ENCODE peak calls at places on chromosome 18, in five cellular contexts. One of them, this sample, is unnamed.

GRCh38 chr18:38747153-38747552 is 1181.6 kb upstream of the CELF4 start:
- DNase-seq in NCI-H1436: no peak
- DNase-seq in endothelial cell: no peak
- DNase-seq in EL: no peak
- DNase-seq in A172: no peak
- DNase-seq in this sample: no peak

GRCh38 chr18:26051845-26052244 is 38.6 kb downstream of the SS18 start:
- DNase-seq in NCI-H1436: no peak
- DNase-seq in endothelial cell: no peak
- DNase-seq in EL: no peak
- DNase-seq in A172: no peak
- DNase-seq in this sample: no peak

GRCh38 chr18:9834551-9834950 is 51.2 kb upstream of the TXNDC2 start:
- DNase-seq in NCI-H1436: no peak
- DNase-seq in endothelial cell: no peak
- DNase-seq in EL: no peak
- DNase-seq in A172: no peak
- DNase-seq in this sample: no peak

GRCh38 chr18:9779630-9780029 is 71.5 kb downstream of the RAB31 start:
- DNase-seq in NCI-H1436: no peak
- DNase-seq in endothelial cell: no peak
- DNase-seq in EL: no peak
- DNase-seq in A172: no peak
- DNase-seq in this sample: no peak

GRCh38 chr18:62200121-62200914 is 13.3 kb downstream of the RELCH start:
- DNase-seq in NCI-H1436: no peak
- DNase-seq in endothelial cell: no peak
- DNase-seq in EL: no peak
- DNase-seq in A172: no peak
- DNase-seq in this sample: no peak

GRCh38 chr18:26367425-26367824 is 141.2 kb downstream of the TAF4B start:
- DNase-seq in NCI-H1436: no peak
- DNase-seq in endothelial cell: no peak
- DNase-seq in EL: no peak
- DNase-seq in A172: no peak
- DNase-seq in this sample: no peak

GRCh38 chr18:3071676-3072075 is 58.7 kb upstream of the LPIN2 start:
- DNase-seq in NCI-H1436: no peak
- DNase-seq in endothelial cell: no peak
- DNase-seq in EL: no peak
- DNase-seq in A172: no peak
- DNase-seq in this sample: no peak

GRCh38 chr18:8890957-8891464 is 185.7 kb downstream of the MTCL1 start:
- DNase-seq in NCI-H1436: no peak
- DNase-seq in endothelial cell: no peak
- DNase-seq in EL: peak; percentile 99
- DNase-seq in A172: peak; percentile 100
- DNase-seq in this sample: no peak

GRCh38 chr18:32386466-32386865 is 84.2 kb downstream of the GAREM1 start:
- DNase-seq in NCI-H1436: no peak
- DNase-seq in endothelial cell: no peak
- DNase-seq in EL: no peak
- DNase-seq in A172: no peak
- DNase-seq in this sample: no peak

GRCh38 chr18:31634331-31634713 is 42.6 kb downstream of the TTR start:
- DNase-seq in NCI-H1436: no peak
- DNase-seq in endothelial cell: no peak
- DNase-seq in EL: no peak
- DNase-seq in A172: no peak
- DNase-seq in this sample: no peak

GRCh38 chr18:10893761-10894160 is 255.6 kb downstream of the PIEZO2 start:
- DNase-seq in NCI-H1436: no peak
- DNase-seq in endothelial cell: no peak
- DNase-seq in EL: no peak
- DNase-seq in A172: no peak
- DNase-seq in this sample: no peak

GRCh38 chr18:67519582-67519981 is 3.1 kb upstream of the DSEL start:
- DNase-seq in NCI-H1436: peak; percentile 12
- DNase-seq in endothelial cell: no peak
- DNase-seq in EL: peak; percentile 16
- DNase-seq in A172: no peak
- DNase-seq in this sample: no peak

GRCh38 chr18:79971211-79971952 is 6.9 kb downstream of the HSBP1L1 start:
- DNase-seq in NCI-H1436: no peak
- DNase-seq in endothelial cell: no peak
- DNase-seq in EL: no peak
- DNase-seq in A172: no peak
- DNase-seq in this sample: no peak

GRCh38 chr18:25503567-25504081 is 151.7 kb upstream of the ZNF521 start:
- DNase-seq in NCI-H1436: no peak
- DNase-seq in endothelial cell: peak; percentile 29
- DNase-seq in EL: peak; percentile 71
- DNase-seq in A172: no peak
- DNase-seq in this sample: no peak

GRCh38 chr18:77653792-77654191 is 404.1 kb downstream of the GALR1 start:
- DNase-seq in NCI-H1436: no peak
- DNase-seq in endothelial cell: no peak
- DNase-seq in EL: no peak
- DNase-seq in A172: no peak
- DNase-seq in this sample: no peak

GRCh38 chr18:68454511-68455228 is 260.2 kb downstream of the TMX3 start:
- DNase-seq in NCI-H1436: no peak
- DNase-seq in endothelial cell: no peak
- DNase-seq in EL: peak; percentile 77
- DNase-seq in A172: no peak
- DNase-seq in this sample: no peak

GRCh38 chr18:79203017-79203605 is 133.9 kb downstream of the ATP9B start:
- DNase-seq in NCI-H1436: no peak
- DNase-seq in endothelial cell: no peak
- DNase-seq in EL: peak; percentile 6
- DNase-seq in A172: peak; percentile 46
- DNase-seq in this sample: no peak

GRCh38 chr18:2881490-2882195 is 34.8 kb downstream of the EMILIN2 start:
- DNase-seq in NCI-H1436: no peak
- DNase-seq in endothelial cell: no peak
- DNase-seq in EL: peak; percentile 88
- DNase-seq in A172: no peak
- DNase-seq in this sample: no peak

GRCh38 chr18:23487738-23488625 is 15.3 kb upstream of the RMC1 start:
- DNase-seq in NCI-H1436: no peak
- DNase-seq in endothelial cell: no peak
- DNase-seq in EL: no peak
- DNase-seq in A172: peak; percentile 28
- DNase-seq in this sample: no peak

GRCh38 chr18:48874701-48875162 is 76.0 kb downstream of the SMAD7 start:
- DNase-seq in NCI-H1436: no peak
- DNase-seq in endothelial cell: no peak
- DNase-seq in EL: no peak
- DNase-seq in A172: no peak
- DNase-seq in this sample: no peak

GRCh38 chr18:48866028-48866733 is 84.6 kb downstream of the SMAD7 start:
- DNase-seq in NCI-H1436: peak; percentile 53
- DNase-seq in endothelial cell: no peak
- DNase-seq in EL: peak; percentile 57
- DNase-seq in A172: no peak
- DNase-seq in this sample: peak; percentile 79

GRCh38 chr18:68221116-68221724 is 493.7 kb downstream of the TMX3 start:
- DNase-seq in NCI-H1436: no peak
- DNase-seq in endothelial cell: no peak
- DNase-seq in EL: peak; percentile 9
- DNase-seq in A172: no peak
- DNase-seq in this sample: no peak

GRCh38 chr18:3541549-3542386 is 91.8 kb downstream of the TGIF1 start:
- DNase-seq in NCI-H1436: no peak
- DNase-seq in endothelial cell: no peak
- DNase-seq in EL: no peak
- DNase-seq in A172: no peak
- DNase-seq in this sample: no peak

GRCh38 chr18:50051288-50051687 is 143.7 kb downstream of the MYO5B start:
- DNase-seq in NCI-H1436: no peak
- DNase-seq in endothelial cell: no peak
- DNase-seq in EL: peak; percentile 1
- DNase-seq in A172: no peak
- DNase-seq in this sample: no peak

GRCh38 chr18:72910045-72910444 is 42.3 kb upstream of the NETO1 start:
- DNase-seq in NCI-H1436: no peak
- DNase-seq in endothelial cell: no peak
- DNase-seq in EL: no peak
- DNase-seq in A172: no peak
- DNase-seq in this sample: no peak

GRCh38 chr18:58413667-58414628 is 214.9 kb downstream of the ALPK2 start:
- DNase-seq in NCI-H1436: no peak
- DNase-seq in endothelial cell: no peak
- DNase-seq in EL: no peak
- DNase-seq in A172: no peak
- DNase-seq in this sample: no peak

GRCh38 chr18:78974115-78974740 is 5.4 kb upstream of the SALL3 start:
- DNase-seq in NCI-H1436: no peak
- DNase-seq in endothelial cell: no peak
- DNase-seq in EL: no peak
- DNase-seq in A172: no peak
- DNase-seq in this sample: no peak

GRCh38 chr18:69874058-69874457 is 73.6 kb downstream of the CD226 start:
- DNase-seq in NCI-H1436: no peak
- DNase-seq in endothelial cell: no peak
- DNase-seq in EL: peak; percentile 7
- DNase-seq in A172: peak; percentile 7
- DNase-seq in this sample: no peak

GRCh38 chr18:11834772-11835171 is 16.4 kb upstream of the CHMP1B start:
- DNase-seq in NCI-H1436: no peak
- DNase-seq in endothelial cell: no peak
- DNase-seq in EL: no peak
- DNase-seq in A172: no peak
- DNase-seq in this sample: no peak

GRCh38 chr18:2898131-2898640 is 51.4 kb downstream of the EMILIN2 start:
- DNase-seq in NCI-H1436: no peak
- DNase-seq in endothelial cell: no peak
- DNase-seq in EL: peak; percentile 73
- DNase-seq in A172: peak; percentile 75
- DNase-seq in this sample: no peak

GRCh38 chr18:60892855-60893254 is 440.4 kb upstream of the CDH20 start:
- DNase-seq in NCI-H1436: no peak
- DNase-seq in endothelial cell: no peak
- DNase-seq in EL: peak; percentile 50
- DNase-seq in A172: peak; percentile 52
- DNase-seq in this sample: no peak

GRCh38 chr18:75775121-75775520 is 347.6 kb upstream of the SMIM21 start:
- DNase-seq in NCI-H1436: no peak
- DNase-seq in endothelial cell: no peak
- DNase-seq in EL: no peak
- DNase-seq in A172: no peak
- DNase-seq in this sample: no peak

GRCh38 chr18:75087119-75088020 is 121.6 kb downstream of the PTGR3 start:
- DNase-seq in NCI-H1436: no peak
- DNase-seq in endothelial cell: no peak
- DNase-seq in EL: no peak
- DNase-seq in A172: no peak
- DNase-seq in this sample: no peak

GRCh38 chr18:46686186-46686585 is 29.2 kb upstream of the LOXHD1 start:
- DNase-seq in NCI-H1436: no peak
- DNase-seq in endothelial cell: no peak
- DNase-seq in EL: no peak
- DNase-seq in A172: no peak
- DNase-seq in this sample: no peak

GRCh38 chr18:56245856-56246575 is 392.4 kb downstream of the TXNL1 start:
- DNase-seq in NCI-H1436: no peak
- DNase-seq in endothelial cell: no peak
- DNase-seq in EL: peak; percentile 61
- DNase-seq in A172: peak; percentile 13
- DNase-seq in this sample: no peak

GRCh38 chr18:13658444-13659204 is 67.7 kb downstream of the FAM210A start:
- DNase-seq in NCI-H1436: no peak
- DNase-seq in endothelial cell: no peak
- DNase-seq in EL: no peak
- DNase-seq in A172: no peak
- DNase-seq in this sample: no peak

This sample was measured in BE2C.